ENCODE peak calls at places on chromosomes 3 and 15, in five cellular contexts. G, H, Y, F and N are unnamed samples.

GRCh38 chr3:52128118-52128683 is 26.0 kb downstream of the POC1A start:
- DNase-seq in G (no peak), H (no peak), Y (peak; percentile 34), F (no peak), N (no peak)

GRCh38 chr3:25534007-25534406 is 105.9 kb downstream of the RARB start:
- DNase-seq in G (no peak), H (no peak), Y (no peak), F (no peak), N (no peak)

GRCh38 chr3:63847718-63848450 is 15.7 kb downstream of the THOC7 start:
- DNase-seq in G (no peak), H (no peak), Y (no peak), F (no peak), N (no peak)

GRCh38 chr15:38706956-38707355 is 142.3 kb upstream of the RASGRP1 start:
- DNase-seq in G (no peak), H (no peak), Y (no peak), F (no peak), N (no peak)

GRCh38 chr3:149494022-149494758 is 19.7 kb downstream of the TM4SF4 start:
- DNase-seq in G (peak; percentile 73), H (no peak), Y (no peak), F (no peak), N (peak; percentile 22)

GRCh38 chr3:100880845-100881244 is 112.4 kb downstream of the ABI3BP start:
- DNase-seq in G (no peak), H (no peak), Y (no peak), F (no peak), N (no peak)

GRCh38 chr3:116135462-116135861 is 309.8 kb downstream of the LSAMP start:
- DNase-seq in G (no peak), H (no peak), Y (no peak), F (no peak), N (no peak)

GRCh38 chr3:66441692-66442091 is 59.1 kb downstream of the LRIG1 start:
- DNase-seq in G (no peak), H (no peak), Y (no peak), F (no peak), N (no peak)

GRCh38 chr3:23648326-23648964 is 157.3 kb upstream of the UBE2E1 start:
- DNase-seq in G (no peak), H (no peak), Y (no peak), F (peak; percentile 62), N (no peak)

GRCh38 chr3:153293222-153293621 is 131.2 kb downstream of the RAP2B start:
- DNase-seq in G (no peak), H (no peak), Y (no peak), F (no peak), N (no peak)

GRCh38 chr3:39000008-39000450 is 51.7 kb downstream of the SCN11A start:
- DNase-seq in G (no peak), H (peak; percentile 27), Y (no peak), F (peak; percentile 42), N (no peak)

GRCh38 chr15:101250931-101251829 is 668 bp downstream of the CHSY1 start:
- DNase-seq in G (no peak), H (no peak), Y (peak; percentile 83), F (no peak), N (no peak)

GRCh38 chr15:56385908-56386307 is 20.7 kb downstream of the TEX9 start:
- DNase-seq in G (no peak), H (no peak), Y (no peak), F (no peak), N (no peak)

GRCh38 chr3:181782306-181782924 is 70.7 kb downstream of the SOX2 start:
- DNase-seq in G (no peak), H (no peak), Y (no peak), F (no peak), N (no peak)

DNA sequence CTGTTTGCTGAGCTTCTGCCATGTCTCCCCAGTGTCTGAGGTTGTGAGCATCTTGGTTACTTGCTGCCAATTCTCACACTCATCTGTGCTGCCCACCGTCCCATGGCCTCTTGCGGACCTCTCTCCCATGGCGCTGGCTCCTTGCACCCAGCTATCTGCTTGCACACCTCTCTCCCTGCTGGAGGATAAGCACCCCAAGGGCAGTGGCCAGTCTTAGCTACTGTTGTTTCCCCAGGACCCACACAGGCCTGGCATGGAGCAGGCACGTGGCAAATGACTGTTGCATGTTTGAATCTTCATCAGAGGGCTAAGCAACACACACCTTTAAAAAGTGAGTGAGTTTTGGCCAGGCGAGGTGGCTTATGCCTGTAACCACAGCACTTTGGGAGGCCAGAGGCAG is 14.7 kb downstream of the LIPC start:
- DNase-seq in G (no peak), H (no peak), Y (no peak), F (no peak), N (no peak)
- H3K4me1 ChIP-seq in G (peaks cover 7% of the 10 kb centered on the region), H (no peaks in the 10 kb centered on the region), Y (peaks cover 6% of the 10 kb centered on the region), F (peaks cover 18% of the 10 kb centered on the region), N (peaks cover 22% of the 10 kb centered on the region)

GRCh38 chr3:145842302-145842897 is 318.6 kb downstream of the PLOD2 start:
- DNase-seq in G (no peak), H (no peak), Y (no peak), F (no peak), N (no peak)
- H3K4me1 ChIP-seq in G (no peaks in the 10 kb centered on the region), H (no peaks in the 10 kb centered on the region), Y (no peaks in the 10 kb centered on the region), F (no peaks in the 10 kb centered on the region), N (no peaks in the 10 kb centered on the region)

GRCh38 chr3:127604035-127604434 is 5.8 kb downstream of the MCM2 start:
- DNase-seq in G (no peak), H (no peak), Y (no peak), F (no peak), N (no peak)
- H3K4me1 ChIP-seq in G (peaks cover under 1% of the 10 kb centered on the region), H (peaks cover under 1% of the 10 kb centered on the region), Y (no peaks in the 10 kb centered on the region), F (peaks cover 3% of the 10 kb centered on the region), N (no peaks in the 10 kb centered on the region)

GRCh38 chr3:5057217-5057616 is 64.9 kb upstream of the ARL8B start:
- DNase-seq in G (no peak), H (no peak), Y (no peak), F (no peak), N (no peak)
- H3K4me1 ChIP-seq in G (peaks cover 10% of the 10 kb centered on the region), H (no peaks in the 10 kb centered on the region), Y (no peaks in the 10 kb centered on the region), F (peaks cover 17% of the 10 kb centered on the region), N (peaks cover 14% of the 10 kb centered on the region)

GRCh38 chr15:66766282-66767228 is 64.5 kb downstream of the SMAD6 start:
- DNase-seq in G (peak; percentile 4), H (no peak), Y (no peak), F (no peak), N (no peak)

GRCh38 chr15:66767370-66767769 is 65.3 kb downstream of the SMAD6 start:
- DNase-seq in G (peak; percentile 46), H (no peak), Y (no peak), F (no peak), N (no peak)

GRCh38 chr15:66770518-66771350 is 68.7 kb downstream of the SMAD6 start:
- DNase-seq in G (no peak), H (no peak), Y (peak; percentile 47), F (no peak), N (no peak)

GRCh38 chr15:66771351-66771650 is 69.3 kb downstream of the SMAD6 start:
- DNase-seq in G (no peak), H (no peak), Y (no peak), F (no peak), N (no peak)

GRCh38 chr15:66768984-66769383 is 66.9 kb downstream of the SMAD6 start:
- DNase-seq in G (peak; percentile 80), H (no peak), Y (no peak), F (no peak), N (no peak)
- H3K4me1 ChIP-seq in G (peaks cover 70% of the 10 kb centered on the region), H (no peaks in the 10 kb centered on the region), Y (peaks cover 55% of the 10 kb centered on the region), F (peaks cover 57% of the 10 kb centered on the region), N (peaks cover 40% of the 10 kb centered on the region)